ENCODE peak calls at places on chromosomes 16 and 17, in six cellular contexts. One of them, this sample, is unnamed.

GRCh38 chr17:63275318-63275967 is 170.7 kb downstream of the CYB561 start:
- DNase-seq in A549: peak
- DNase-seq in caudate nucleus: no peak
- DNase-seq in Karpas-422: no peak
- DNase-seq in stimulated activated CD8-positive, alpha-beta memory T cell treated with anti-CD3 and anti-CD28 coated beads, Interleukin-2, amount 100 ng/mL, for 1 hour: no peak
- DNase-seq in tibial artery: no peak
- DNase-seq in this sample: peak

GRCh38 chr17:40516581-40517285 is 15.3 kb upstream of the TNS4 start:
- DNase-seq in tibial artery: no peak
- DNase-seq in Karpas-422: no peak
- DNase-seq in caudate nucleus: no peak
- DNase-seq in stimulated activated CD8-positive, alpha-beta memory T cell treated with anti-CD3 and anti-CD28 coated beads, Interleukin-2, amount 100 ng/mL, for 1 hour: peak
- DNase-seq in A549: peak
- DNase-seq in this sample: peak

GRCh38 chr16:68475071-68475470 is 26.8 kb upstream of the SMPD3 start:
- DNase-seq in stimulated activated CD8-positive, alpha-beta memory T cell treated with anti-CD3 and anti-CD28 coated beads, Interleukin-2, amount 100 ng/mL, for 1 hour: no peak
- DNase-seq in caudate nucleus: no peak
- DNase-seq in Karpas-422: no peak
- DNase-seq in tibial artery: no peak
- DNase-seq in A549: peak
- DNase-seq in this sample: peak

GRCh38 chr17:1608676-1609075 is 20.0 kb downstream of the SLC43A2 start:
- DNase-seq in caudate nucleus: no peak
- DNase-seq in A549: no peak
- DNase-seq in stimulated activated CD8-positive, alpha-beta memory T cell treated with anti-CD3 and anti-CD28 coated beads, Interleukin-2, amount 100 ng/mL, for 1 hour: no peak
- DNase-seq in Karpas-422: no peak
- DNase-seq in tibial artery: no peak
- DNase-seq in this sample: no peak

GRCh38 chr17:63633742-63634141 is 11.5 kb downstream of the MAP3K3 start:
- DNase-seq in Karpas-422: no peak
- DNase-seq in stimulated activated CD8-positive, alpha-beta memory T cell treated with anti-CD3 and anti-CD28 coated beads, Interleukin-2, amount 100 ng/mL, for 1 hour: no peak
- DNase-seq in caudate nucleus: no peak
- DNase-seq in tibial artery: no peak
- DNase-seq in A549: no peak
- DNase-seq in this sample: no peak

GRCh38 chr17:74964246-74964761 is 8.3 kb downstream of the HID1 start:
- DNase-seq in A549: no peak
- DNase-seq in caudate nucleus: no peak
- DNase-seq in tibial artery: no peak
- DNase-seq in Karpas-422: no peak
- DNase-seq in stimulated activated CD8-positive, alpha-beta memory T cell treated with anti-CD3 and anti-CD28 coated beads, Interleukin-2, amount 100 ng/mL, for 1 hour: no peak
- DNase-seq in this sample: no peak

GRCh38 chr17:77441130-77441920 is 300.6 kb downstream of the SEC14L1 start:
- DNase-seq in Karpas-422: peak
- DNase-seq in caudate nucleus: no peak
- DNase-seq in stimulated activated CD8-positive, alpha-beta memory T cell treated with anti-CD3 and anti-CD28 coated beads, Interleukin-2, amount 100 ng/mL, for 1 hour: no peak
- DNase-seq in A549: no peak
- DNase-seq in tibial artery: no peak
- DNase-seq in this sample: no peak

GRCh38 chr17:12193336-12193735 is 172.7 kb downstream of the MAP2K4 start:
- DNase-seq in A549: no peak
- DNase-seq in Karpas-422: no peak
- DNase-seq in stimulated activated CD8-positive, alpha-beta memory T cell treated with anti-CD3 and anti-CD28 coated beads, Interleukin-2, amount 100 ng/mL, for 1 hour: no peak
- DNase-seq in tibial artery: no peak
- DNase-seq in caudate nucleus: no peak
- DNase-seq in this sample: no peak

GRCh38 chr16:76705883-76706282 is 428.7 kb downstream of the CNTNAP4 start:
- DNase-seq in Karpas-422: no peak
- DNase-seq in tibial artery: no peak
- DNase-seq in stimulated activated CD8-positive, alpha-beta memory T cell treated with anti-CD3 and anti-CD28 coated beads, Interleukin-2, amount 100 ng/mL, for 1 hour: no peak
- DNase-seq in caudate nucleus: no peak
- DNase-seq in A549: no peak
- DNase-seq in this sample: no peak

GRCh38 chr16:1150511-1150982 is 2.4 kb upstream of the CACNA1H start:
- DNase-seq in stimulated activated CD8-positive, alpha-beta memory T cell treated with anti-CD3 and anti-CD28 coated beads, Interleukin-2, amount 100 ng/mL, for 1 hour: no peak
- DNase-seq in caudate nucleus: no peak
- DNase-seq in Karpas-422: peak
- DNase-seq in A549: peak
- DNase-seq in tibial artery: no peak
- DNase-seq in this sample: no peak

GRCh38 chr16:70715113-70715711 is 29.4 kb upstream of the MTSS2 start:
- DNase-seq in stimulated activated CD8-positive, alpha-beta memory T cell treated with anti-CD3 and anti-CD28 coated beads, Interleukin-2, amount 100 ng/mL, for 1 hour: no peak
- DNase-seq in caudate nucleus: peak
- DNase-seq in tibial artery: peak
- DNase-seq in Karpas-422: no peak
- DNase-seq in A549: peak
- DNase-seq in this sample: peak

GRCh38 chr16:30976486-30976885 is 8.5 kb upstream of the HSD3B7 start:
- DNase-seq in A549: no peak
- DNase-seq in stimulated activated CD8-positive, alpha-beta memory T cell treated with anti-CD3 and anti-CD28 coated beads, Interleukin-2, amount 100 ng/mL, for 1 hour: no peak
- DNase-seq in caudate nucleus: no peak
- DNase-seq in Karpas-422: no peak
- DNase-seq in tibial artery: no peak
- DNase-seq in this sample: no peak

GRCh38 chr17:4908711-4909496 is 6.0 kb upstream of the CHRNE start:
- DNase-seq in Karpas-422: peak
- DNase-seq in tibial artery: peak
- DNase-seq in caudate nucleus: peak
- DNase-seq in A549: peak
- DNase-seq in stimulated activated CD8-positive, alpha-beta memory T cell treated with anti-CD3 and anti-CD28 coated beads, Interleukin-2, amount 100 ng/mL, for 1 hour: no peak
- DNase-seq in this sample: peak

GRCh38 chr16:66289051-66289680 is 77.3 kb upstream of the CDH5 start:
- DNase-seq in Karpas-422: no peak
- DNase-seq in tibial artery: no peak
- DNase-seq in A549: no peak
- DNase-seq in caudate nucleus: no peak
- DNase-seq in stimulated activated CD8-positive, alpha-beta memory T cell treated with anti-CD3 and anti-CD28 coated beads, Interleukin-2, amount 100 ng/mL, for 1 hour: no peak
- DNase-seq in this sample: no peak

GRCh38 chr17:49963626-49964538 is 5.1 kb upstream of the DLX4 start:
- DNase-seq in caudate nucleus: no peak
- DNase-seq in stimulated activated CD8-positive, alpha-beta memory T cell treated with anti-CD3 and anti-CD28 coated beads, Interleukin-2, amount 100 ng/mL, for 1 hour: no peak
- DNase-seq in A549: no peak
- DNase-seq in tibial artery: no peak
- DNase-seq in Karpas-422: no peak
- DNase-seq in this sample: no peak

GRCh38 chr17:60036796-60037677 is 41.7 kb downstream of the HEATR6 start:
- DNase-seq in A549: peak
- DNase-seq in tibial artery: peak
- DNase-seq in Karpas-422: peak
- DNase-seq in stimulated activated CD8-positive, alpha-beta memory T cell treated with anti-CD3 and anti-CD28 coated beads, Interleukin-2, amount 100 ng/mL, for 1 hour: peak
- DNase-seq in caudate nucleus: no peak
- DNase-seq in this sample: peak

GRCh38 chr17:73743802-73744201 is 99.6 kb upstream of the SDK2 start:
- DNase-seq in caudate nucleus: no peak
- DNase-seq in stimulated activated CD8-positive, alpha-beta memory T cell treated with anti-CD3 and anti-CD28 coated beads, Interleukin-2, amount 100 ng/mL, for 1 hour: no peak
- DNase-seq in tibial artery: no peak
- DNase-seq in Karpas-422: no peak
- DNase-seq in A549: no peak
- DNase-seq in this sample: no peak

GRCh38 chr16:11367483-11367906 is 22.2 kb downstream of the RMI2 start:
- DNase-seq in A549: no peak
- DNase-seq in caudate nucleus: no peak
- DNase-seq in Karpas-422: no peak
- DNase-seq in stimulated activated CD8-positive, alpha-beta memory T cell treated with anti-CD3 and anti-CD28 coated beads, Interleukin-2, amount 100 ng/mL, for 1 hour: no peak
- DNase-seq in tibial artery: no peak
- DNase-seq in this sample: no peak

GRCh38 chr17:10294162-10294561 is 78.6 kb downstream of the MYH13 start:
- DNase-seq in A549: no peak
- DNase-seq in tibial artery: no peak
- DNase-seq in caudate nucleus: no peak
- DNase-seq in stimulated activated CD8-positive, alpha-beta memory T cell treated with anti-CD3 and anti-CD28 coated beads, Interleukin-2, amount 100 ng/mL, for 1 hour: no peak
- DNase-seq in Karpas-422: no peak
- DNase-seq in this sample: no peak

GRCh38 chr16:79434771-79435170 is 165.8 kb downstream of the MAF start:
- DNase-seq in tibial artery: no peak
- DNase-seq in caudate nucleus: no peak
- DNase-seq in A549: no peak
- DNase-seq in Karpas-422: no peak
- DNase-seq in stimulated activated CD8-positive, alpha-beta memory T cell treated with anti-CD3 and anti-CD28 coated beads, Interleukin-2, amount 100 ng/mL, for 1 hour: no peak
- DNase-seq in this sample: no peak

GRCh38 chr16:85391769-85392583 is 221.1 kb upstream of the GSE1 start:
- DNase-seq in A549: no peak
- DNase-seq in stimulated activated CD8-positive, alpha-beta memory T cell treated with anti-CD3 and anti-CD28 coated beads, Interleukin-2, amount 100 ng/mL, for 1 hour: no peak
- DNase-seq in tibial artery: no peak
- DNase-seq in caudate nucleus: no peak
- DNase-seq in Karpas-422: no peak
- DNase-seq in this sample: no peak

GRCh38 chr17:28750178-28751047 is 6.6 kb downstream of the TRAF4 start:
- DNase-seq in caudate nucleus: peak
- DNase-seq in stimulated activated CD8-positive, alpha-beta memory T cell treated with anti-CD3 and anti-CD28 coated beads, Interleukin-2, amount 100 ng/mL, for 1 hour: peak
- DNase-seq in tibial artery: peak
- DNase-seq in Karpas-422: peak
- DNase-seq in A549: peak
- DNase-seq in this sample: peak

GRCh38 chr16:81526935-81527334 is 82.3 kb downstream of the CMIP start:
- DNase-seq in stimulated activated CD8-positive, alpha-beta memory T cell treated with anti-CD3 and anti-CD28 coated beads, Interleukin-2, amount 100 ng/mL, for 1 hour: no peak
- DNase-seq in caudate nucleus: no peak
- DNase-seq in tibial artery: no peak
- DNase-seq in Karpas-422: no peak
- DNase-seq in A549: peak
- DNase-seq in this sample: no peak

GRCh38 chr16:31513126-31513525 is 4.9 kb upstream of the RUSF1 start:
- DNase-seq in caudate nucleus: no peak
- DNase-seq in A549: peak
- DNase-seq in stimulated activated CD8-positive, alpha-beta memory T cell treated with anti-CD3 and anti-CD28 coated beads, Interleukin-2, amount 100 ng/mL, for 1 hour: no peak
- DNase-seq in tibial artery: no peak
- DNase-seq in Karpas-422: no peak
- DNase-seq in this sample: peak

This sample was measured in PC-9.